ENCODE peak calls at places on chromosomes 6 and 20, in five cellular contexts. K is stomach, E is heart left ventricle, I is upper lobe of right lung, R is lower lobe of right lung. B is an unnamed sample. For H3K27me3, the result is how much of the 10 kb centered on the place peaks cover.

GRCh38 chr20:9467995-9468394 is 46.4 kb upstream of the LAMP5 start:
- DNase-seq in K (no peak), E (no peak), I (no peak), R (no peak), B (no peak)

GRCh38 chr6:10350720-10351119 is 64.2 kb downstream of the TFAP2A start:
- DNase-seq in K (no peak), E (no peak), I (no peak), R (no peak), B (no peak)

GRCh38 chr6:139290787-139291294 is 957 bp downstream of the TXLNB start:
- DNase-seq in K (no peak), E (peak), I (no peak), R (no peak), B (no peak)

GRCh38 chr6:7550433-7550801 is 8.9 kb downstream of the DSP start:
- DNase-seq in K (no peak), E (no peak), I (no peak), R (no peak), B (no peak)

GRCh38 chr6:159852877-159853276 is 37.9 kb upstream of the MAS1 start:
- DNase-seq in K (no peak), E (no peak), I (no peak), R (no peak), B (no peak)

GRCh38 chr6:98769546-98769945 is 64.8 kb upstream of the POU3F2 start:
- DNase-seq in K (no peak), E (no peak), I (no peak), R (no peak), B (no peak)

GRCh38 chr6:109722564-109723254 is 31.6 kb downstream of the FIG4 start:
- DNase-seq in K (no peak), E (no peak), I (no peak), R (no peak), B (no peak)

GRCh38 chr6:43768506-43768860 is 1.5 kb upstream of the VEGFA start:
- DNase-seq in K (no peak), E (no peak), I (no peak), R (peak), B (no peak)

GRCh38 chr6:136160255-136160654 is 89.9 kb downstream of the MTFR2 start:
- DNase-seq in K (no peak), E (no peak), I (no peak), R (no peak), B (no peak)

GRCh38 chr20:48527771-48528170 is 300.0 kb downstream of the PREX1 start:
- DNase-seq in K (no peak), E (no peak), I (no peak), R (no peak), B (no peak)

GRCh38 chr6:168047841-168048723 is 30.9 kb downstream of the FRMD1 start:
- DNase-seq in K (no peak), E (no peak), I (no peak), R (peak), B (no peak)

GRCh38 chr6:84411060-84411629 is 183.7 kb upstream of the CEP162 start:
- DNase-seq in K (no peak), E (no peak), I (no peak), R (no peak), B (no peak)

GRCh38 chr6:87082160-87082721 is 12.7 kb downstream of the CGA start:
- DNase-seq in K (no peak), E (no peak), I (no peak), R (no peak), B (no peak)

GRCh38 chr6:73604461-73604860 is 49.3 kb downstream of the SLC17A5 start:
- DNase-seq in K (no peak), E (no peak), I (peak), R (no peak), B (no peak)

GRCh38 chr20:48733296-48733790 is 94.5 kb downstream of the PREX1 start:
- DNase-seq in K (no peak), E (no peak), I (no peak), R (no peak), B (no peak)

GRCh38 chr6:109179507-109179906 is 84.2 kb downstream of the CEP57L1 start:
- DNase-seq in K (no peak), E (no peak), I (no peak), R (no peak), B (no peak)

GRCh38 chr6:13766201-13766634 is 48.1 kb downstream of the MCUR1 start:
- DNase-seq in K (no peak), E (no peak), I (no peak), R (no peak), B (no peak)

GRCh38 chr6:119105262-119105661 is 26.8 kb upstream of the FAM184A start:
- DNase-seq in K (no peak), E (no peak), I (no peak), R (no peak), B (no peak)

GRCh38 chr20:12928755-12929401 is 79.9 kb upstream of the SPTLC3 start:
- DNase-seq in K (no peak), E (no peak), I (no peak), R (no peak), B (no peak)

GRCh38 chr6:158756977-158757752 is 62.0 kb downstream of the EZR start:
- DNase-seq in K (peak), E (no peak), I (no peak), R (no peak), B (no peak)

GRCh38 chr6:28462401-28462800 is 19.1 kb upstream of the ZSCAN23 start:
- DNase-seq in K (no peak), E (no peak), I (no peak), R (no peak), B (no peak)
- H3K27me3 ChIP-seq in K (under half), E (under half), I (under half), R (under half), B (half or more)

DNA sequence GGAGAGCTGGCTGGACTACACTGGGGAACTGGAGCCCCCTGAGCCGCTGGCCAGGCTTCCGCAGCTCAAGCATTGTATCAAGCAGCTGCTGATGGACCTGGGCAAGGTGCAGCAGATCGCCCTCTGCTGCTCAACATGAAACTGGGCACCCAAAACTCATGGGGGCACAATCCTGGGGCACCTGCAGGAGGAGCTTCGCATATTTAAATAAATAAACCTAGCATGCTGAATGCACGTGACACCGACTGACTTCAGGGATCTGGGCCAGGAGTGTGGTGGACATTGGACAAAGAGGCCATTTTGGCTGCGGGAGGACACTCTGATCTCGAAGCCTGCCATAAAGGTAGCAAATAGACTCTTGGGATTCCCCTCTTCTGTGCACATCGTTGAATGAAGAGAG is 6.8 kb downstream of the SCAND1 start:
- DNase-seq in K (no peak), E (no peak), I (no peak), R (no peak), B (no peak)
- H3K27ac ChIP-seq in K (no peak), E (no peak), I (no peak), R (no peak), B (no peak)

GRCh38 chr20:52959125-52959524 is 13.0 kb upstream of the TSHZ2 start:
- DNase-seq in K (no peak), E (no peak), I (no peak), R (no peak), B (no peak)
- H3K27me3 ChIP-seq in K (under half), E (under half), I (under half), R (under half), B (under half)

GRCh38 chr20:62662422-62662821 is 20.1 kb downstream of the SLCO4A1 start:
- DNase-seq in K (no peak), E (no peak), I (no peak), R (no peak), B (no peak)
- H3K27ac ChIP-seq in K (no peak), E (no peak), I (no peak), R (no peak), B (no peak)

B was measured in left ventricle myocardium inferior.